ENCODE peak calls at places on chromosomes 11 and 22, in ten cellular contexts. One of them, this sample, is unnamed.

GRCh38 chr11:2888266-2888968 is 2.8 kb upstream of the CDKN1C start:
- DNase-seq in CD8-positive, alpha-beta memory T cell: peak; percentile 74
- DNase-seq in caudate nucleus: peak; percentile 61
- DNase-seq in neuronal stem cell: peak; percentile 83
- DNase-seq in HuH-7.5: peak; percentile 92
- DNase-seq in uterus: peak; percentile 94
- DNase-seq in A549: peak; percentile 75
- DNase-seq in NCI-H1694: peak; percentile 69
- DNase-seq in NCI-H446: peak; percentile 41
- DNase-seq in memory B cell: peak; percentile 87
- DNase-seq in this sample: peak; percentile 72

GRCh38 chr22:46422896-46423295 is 87.4 kb downstream of the TRMU start:
- DNase-seq in NCI-H1694: no peak
- DNase-seq in caudate nucleus: no peak
- DNase-seq in uterus: no peak
- DNase-seq in neuronal stem cell: no peak
- DNase-seq in CD8-positive, alpha-beta memory T cell: no peak
- DNase-seq in A549: no peak
- DNase-seq in HuH-7.5: no peak
- DNase-seq in memory B cell: no peak
- DNase-seq in NCI-H446: no peak
- DNase-seq in this sample: no peak

GRCh38 chr22:48277868-48278581 is 1515.6 kb downstream of the TBC1D22A start:
- DNase-seq in CD8-positive, alpha-beta memory T cell: no peak
- DNase-seq in neuronal stem cell: no peak
- DNase-seq in memory B cell: no peak
- DNase-seq in NCI-H1694: no peak
- DNase-seq in HuH-7.5: no peak
- DNase-seq in caudate nucleus: no peak
- DNase-seq in A549: no peak
- DNase-seq in uterus: no peak
- DNase-seq in NCI-H446: no peak
- DNase-seq in this sample: no peak

GRCh38 chr22:42493393-42493792 is 26.2 kb downstream of the RRP7A start:
- DNase-seq in A549: no peak
- DNase-seq in neuronal stem cell: no peak
- DNase-seq in CD8-positive, alpha-beta memory T cell: no peak
- DNase-seq in uterus: no peak
- DNase-seq in memory B cell: no peak
- DNase-seq in HuH-7.5: no peak
- DNase-seq in NCI-H446: no peak
- DNase-seq in NCI-H1694: no peak
- DNase-seq in caudate nucleus: no peak
- DNase-seq in this sample: no peak

GRCh38 chr11:44702897-44703296 is 23.9 kb upstream of the TSPAN18 start:
- DNase-seq in NCI-H1694: no peak
- DNase-seq in A549: no peak
- DNase-seq in neuronal stem cell: no peak
- DNase-seq in caudate nucleus: no peak
- DNase-seq in memory B cell: no peak
- DNase-seq in CD8-positive, alpha-beta memory T cell: no peak
- DNase-seq in HuH-7.5: no peak
- DNase-seq in NCI-H446: no peak
- DNase-seq in uterus: peak; percentile 54
- DNase-seq in this sample: no peak

GRCh38 chr11:128632151-128632791 is 44.9 kb upstream of the ETS1 start:
- DNase-seq in NCI-H446: no peak
- DNase-seq in HuH-7.5: no peak
- DNase-seq in CD8-positive, alpha-beta memory T cell: peak; percentile 37
- DNase-seq in caudate nucleus: no peak
- DNase-seq in NCI-H1694: peak; percentile 13
- DNase-seq in memory B cell: peak; percentile 56
- DNase-seq in uterus: peak; percentile 44
- DNase-seq in neuronal stem cell: peak; percentile 31
- DNase-seq in A549: no peak
- DNase-seq in this sample: peak; percentile 53

GRCh38 chr11:3950996-3951662 is 95.7 kb downstream of the STIM1 start:
- DNase-seq in CD8-positive, alpha-beta memory T cell: no peak
- DNase-seq in uterus: no peak
- DNase-seq in NCI-H1694: no peak
- DNase-seq in NCI-H446: no peak
- DNase-seq in A549: no peak
- DNase-seq in caudate nucleus: no peak
- DNase-seq in HuH-7.5: no peak
- DNase-seq in neuronal stem cell: peak; percentile 71
- DNase-seq in memory B cell: no peak
- DNase-seq in this sample: no peak

GRCh38 chr11:16817321-16817720 is 78.9 kb downstream of the C11orf58 start:
- DNase-seq in HuH-7.5: no peak
- DNase-seq in A549: no peak
- DNase-seq in NCI-H446: peak; percentile 74
- DNase-seq in memory B cell: no peak
- DNase-seq in CD8-positive, alpha-beta memory T cell: no peak
- DNase-seq in caudate nucleus: no peak
- DNase-seq in NCI-H1694: no peak
- DNase-seq in neuronal stem cell: no peak
- DNase-seq in uterus: no peak
- DNase-seq in this sample: no peak

GRCh38 chr22:24437820-24438328 is 10.5 kb downstream of the ADORA2A start:
- DNase-seq in caudate nucleus: no peak
- DNase-seq in CD8-positive, alpha-beta memory T cell: no peak
- DNase-seq in A549: no peak
- DNase-seq in memory B cell: peak; percentile 59
- DNase-seq in neuronal stem cell: no peak
- DNase-seq in HuH-7.5: no peak
- DNase-seq in NCI-H446: no peak
- DNase-seq in NCI-H1694: no peak
- DNase-seq in uterus: no peak
- DNase-seq in this sample: peak; percentile 24

GRCh38 chr11:61890536-61891330 is 612 bp downstream of the FADS3 start:
- DNase-seq in HuH-7.5: peak; percentile 74
- DNase-seq in NCI-H1694: no peak
- DNase-seq in caudate nucleus: no peak
- DNase-seq in CD8-positive, alpha-beta memory T cell: peak; percentile 28
- DNase-seq in memory B cell: peak; percentile 34
- DNase-seq in uterus: peak; percentile 60
- DNase-seq in NCI-H446: no peak
- DNase-seq in neuronal stem cell: no peak
- DNase-seq in A549: peak; percentile 50
- DNase-seq in this sample: no peak

GRCh38 chr11:65366340-65366773 is 11.8 kb downstream of the TIGD3 start:
- DNase-seq in neuronal stem cell: peak; percentile 61
- DNase-seq in NCI-H446: peak; percentile 44
- DNase-seq in caudate nucleus: no peak
- DNase-seq in A549: peak; percentile 90
- DNase-seq in memory B cell: no peak
- DNase-seq in NCI-H1694: peak; percentile 43
- DNase-seq in CD8-positive, alpha-beta memory T cell: peak; percentile 60
- DNase-seq in HuH-7.5: peak; percentile 86
- DNase-seq in uterus: no peak
- DNase-seq in this sample: peak; percentile 72

This sample was measured in NCI-H1436.